ENCODE peak calls at places on chromosomes 2 and 18, in eight cellular contexts. G is body of pancreas; B is esophagus squamous epithelium; U is lower lobe of right lung; D is SK-N-SH; Q is WERI-Rb-1; Z is GM23248; F is CD8-positive, alpha-beta memory T cell. O is an unnamed sample.

GRCh38 chr18:57819671-57820460 is 16.8 kb upstream of the ATP8B1 start:
- DNase-seq in G (peak), B (no peak), U (peak), D (peak), Q (peak), Z (peak), F (no peak), O (peak)

GRCh38 chr2:43073373-43073772 is 153.0 kb downstream of the ZFP36L2 start:
- DNase-seq in G (peak), B (no peak), U (no peak), D (no peak), Q (no peak), Z (peak), F (no peak), O (peak)

GRCh38 chr2:71605173-71605641 is 151.8 kb downstream of the DYSF start:
- DNase-seq in G (peak), B (no peak), U (peak), D (no peak), Q (peak), Z (no peak), F (peak), O (peak)

GRCh38 chr2:11692966-11693521 is 23.0 kb upstream of the NTSR2 start:
- DNase-seq in G (peak), B (no peak), U (no peak), D (peak), Q (peak), Z (peak), F (peak), O (peak)

GRCh38 chr2:96952976-96953610 is 33.3 kb downstream of the FAM178B start:
- DNase-seq in G (peak), B (no peak), U (no peak), D (no peak), Q (no peak), Z (no peak), F (no peak), O (peak)

GRCh38 chr18:69161383-69162028 is 239.2 kb upstream of the DOK6 start:
- DNase-seq in G (no peak), B (no peak), U (no peak), D (no peak), Q (no peak), Z (peak), F (no peak), O (peak)

GRCh38 chr2:163658556-163658955 is 77.3 kb downstream of the FIGN start:
- DNase-seq in G (no peak), B (no peak), U (no peak), D (no peak), Q (no peak), Z (no peak), F (no peak), O (no peak)

GRCh38 chr2:48334180-48334579 is 195.8 kb upstream of the STON1 start:
- DNase-seq in G (no peak), B (no peak), U (no peak), D (no peak), Q (no peak), Z (no peak), F (no peak), O (no peak)

GRCh38 chr2:72147303-72147970 is at the start of gene CYP26B1:
- DNase-seq in G (peak), B (no peak), U (peak), D (peak), Q (peak), Z (peak), F (peak), O (peak)

GRCh38 chr2:156401863-156402262 is 34.3 kb upstream of the GPD2 start:
- DNase-seq in G (no peak), B (no peak), U (no peak), D (no peak), Q (no peak), Z (no peak), F (no peak), O (no peak)

GRCh38 chr2:112805542-112805941 is 21.2 kb upstream of the IL1A start:
- DNase-seq in G (no peak), B (no peak), U (no peak), D (no peak), Q (no peak), Z (no peak), F (no peak), O (no peak)

GRCh38 chr2:200322607-200323006 is 16.1 kb downstream of the SPATS2L start:
- DNase-seq in G (no peak), B (no peak), U (no peak), D (no peak), Q (no peak), Z (no peak), F (no peak), O (no peak)

GRCh38 chr18:58861353-58861752 is 3.3 kb upstream of the ZNF532 start:
- DNase-seq in G (no peak), B (no peak), U (no peak), D (no peak), Q (no peak), Z (peak), F (no peak), O (no peak)

DNA sequence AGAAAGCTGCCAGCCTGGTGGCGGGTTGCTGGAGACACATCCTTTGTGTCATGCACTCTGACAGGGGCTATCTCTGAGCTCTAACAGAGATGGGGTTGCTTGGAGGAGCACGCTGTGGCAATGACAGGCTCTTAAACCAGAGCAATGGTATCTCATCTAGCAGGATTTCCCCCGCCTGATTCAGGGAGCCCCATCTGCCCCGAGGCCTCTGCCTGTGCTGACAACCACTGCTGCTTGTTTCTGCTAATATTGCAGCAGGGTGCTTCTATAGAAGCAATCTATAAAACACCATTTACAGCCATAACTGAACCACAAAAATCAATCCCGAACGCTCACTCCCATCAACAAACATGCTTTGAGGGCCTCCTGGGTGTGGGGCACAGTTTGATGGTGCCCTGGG is 12.8 kb upstream of the DNPEP start:
- DNase-seq in G (no peak), B (no peak), U (no peak), D (peak), Q (no peak), Z (no peak), F (no peak), O (no peak)
- H3K27ac ChIP-seq in G (no peak), B (no peak), U (no peak), D (no peak), Q (no peak), Z (no peak), F (no peak), O (no peak)

DNA sequence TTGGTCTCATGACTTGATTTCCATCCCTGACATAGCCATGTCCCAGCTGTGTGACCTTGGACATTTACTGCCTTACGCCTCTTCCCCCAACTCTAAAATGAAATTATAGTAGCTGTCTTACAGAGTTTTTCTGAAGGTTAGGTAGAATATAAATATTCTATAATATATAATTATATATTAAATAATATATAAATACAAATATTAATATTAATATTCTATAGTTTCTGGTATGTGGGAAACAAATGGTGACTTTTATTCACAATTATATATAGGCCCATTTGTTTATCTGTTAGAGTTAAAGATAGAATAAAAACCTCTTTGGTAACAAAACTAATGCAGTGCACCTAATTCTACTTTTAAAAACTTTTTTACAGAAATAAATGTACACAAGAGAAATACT is 1.7 kb downstream of the RBBP8 start:
- DNase-seq in G (no peak), B (no peak), U (no peak), D (no peak), Q (no peak), Z (no peak), F (no peak), O (no peak)
- H3K27ac ChIP-seq in G (no peak), B (no peak), U (no peak), D (no peak), Q (no peak), Z (no peak), F (no peak), O (no peak)

GRCh38 chr2:209663149-209663548 is 108.5 kb upstream of the UNC80 start:
- DNase-seq in G (no peak), B (no peak), U (no peak), D (peak), Q (no peak), Z (peak), F (no peak), O (peak)
- H3K27ac ChIP-seq in G (no peak), B (no peak), U (no peak), D (peak), Q (no peak), Z (no peak), F (no peak), O (no peak)

DNA sequence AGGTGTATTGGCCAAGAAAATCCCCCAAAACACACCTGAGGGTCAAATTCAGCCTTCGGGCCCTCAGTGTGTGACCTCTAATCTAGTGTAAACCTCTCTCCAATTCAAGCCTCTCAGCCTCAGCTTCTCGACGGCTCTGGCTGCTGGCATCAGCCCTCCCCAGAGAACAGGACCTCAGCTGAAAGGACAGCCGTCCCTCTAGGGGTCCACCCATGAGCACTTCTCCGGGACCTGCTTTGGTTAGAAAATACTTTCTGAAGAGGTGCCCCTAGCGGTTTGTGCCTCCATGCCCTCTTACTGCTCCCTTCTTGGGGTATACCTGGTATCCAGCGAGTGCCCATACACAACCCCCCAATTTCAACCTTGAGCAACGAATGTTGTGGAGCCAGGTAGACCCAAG is 48.8 kb downstream of the INHBB start:
- DNase-seq in G (no peak), B (no peak), U (no peak), D (no peak), Q (no peak), Z (no peak), F (peak), O (no peak)
- H3K27ac ChIP-seq in G (no peak), B (no peak), U (no peak), D (no peak), Q (no peak), Z (no peak), F (no peak), O (no peak)